ENCODE peak calls at places on chromosomes 7 and 10, in eight cellular contexts. H is OCI-LY7, I is cardiac muscle cell, N is A549, F is BJ, G is DND-41, M is thyroid gland, S is AG04450. W is an unnamed sample.

GRCh38 chr10:73263948-73264347 is 11.5 kb upstream of the MRPS16 start:
- DNase-seq in N (peak), H (peak), I (peak), M (no peak), F (no peak), S (no peak), G (no peak), W (peak)

GRCh38 chr10:60253490-60253889 is 136.2 kb downstream of the ANK3 start:
- DNase-seq in M (no peak), S (no peak), H (no peak), N (no peak), G (no peak), I (no peak), F (no peak), W (no peak)

GRCh38 chr7:64799-65430 is 127.5 kb upstream of the FAM20C start:
- DNase-seq in H (no peak), M (peak), N (no peak), I (no peak), S (no peak), G (no peak), F (no peak), W (peak)

GRCh38 chr7:130473289-130473688 is 18.6 kb upstream of the MEST start:
- DNase-seq in H (peak), I (no peak), F (no peak), N (no peak), G (no peak), M (no peak), S (no peak), W (no peak)

GRCh38 chr7:117007285-117007684 is 54.0 kb downstream of the ST7 start:
- DNase-seq in S (no peak), N (no peak), M (no peak), G (no peak), I (no peak), F (no peak), H (no peak), W (no peak)

GRCh38 chr7:94417921-94418320 is 23.2 kb downstream of the COL1A2 start:
- DNase-seq in S (no peak), F (no peak), I (peak), H (no peak), G (no peak), N (no peak), M (no peak), W (peak)

GRCh38 chr10:51706225-51706624 is 6.8 kb upstream of the CSTF2T start:
- DNase-seq in M (peak), G (no peak), S (peak), F (peak), H (no peak), N (no peak), I (peak), W (peak)

GRCh38 chr7:22814261-22815208 is 8.1 kb downstream of the TOMM7 start:
- DNase-seq in M (no peak), H (no peak), G (no peak), N (peak), I (peak), S (no peak), F (no peak), W (peak)

GRCh38 chr10:79446451-79447020 is 1.1 kb upstream of the ZCCHC24 start:
- DNase-seq in N (no peak), M (peak), H (no peak), F (no peak), I (peak), S (no peak), G (peak), W (no peak)

GRCh38 chr7:100107890-100108289 is 6.4 kb downstream of the AP4M1 start:
- DNase-seq in F (no peak), M (no peak), N (no peak), G (no peak), S (no peak), I (no peak), H (no peak), W (no peak)

GRCh38 chr7:158828343-158829020 is 827 bp downstream of the ESYT2 start:
- DNase-seq in G (peak), F (no peak), N (peak), H (peak), S (no peak), M (peak), I (peak), W (no peak)

GRCh38 chr10:131172433-131172832 is 139.1 kb downstream of the TCERG1L start:
- DNase-seq in I (no peak), M (no peak), H (no peak), G (no peak), S (no peak), F (no peak), N (no peak), W (no peak)

GRCh38 chr7:26658080-26658697 is 206.2 kb downstream of the SKAP2 start:
- DNase-seq in G (no peak), M (no peak), I (no peak), S (no peak), H (no peak), N (no peak), F (no peak), W (no peak)

GRCh38 chr7:23468721-23469149 is 1.6 kb downstream of the IGF2BP3 start:
- DNase-seq in F (no peak), I (no peak), N (no peak), M (no peak), S (no peak), G (no peak), H (peak), W (peak)

GRCh38 chr7:1667566-1668485 is 2.3 kb upstream of the ELFN1 start:
- DNase-seq in N (no peak), H (no peak), S (no peak), I (no peak), F (no peak), M (no peak), G (no peak), W (no peak)

GRCh38 chr10:34584164-34584563 is 230.9 kb downstream of the PARD3 start:
- DNase-seq in S (peak), G (no peak), M (no peak), H (no peak), I (peak), N (no peak), F (peak), W (peak)

GRCh38 chr10:69728335-69728861 is 73.3 kb upstream of the COL13A1 start:
- DNase-seq in H (no peak), G (no peak), N (peak), M (no peak), S (no peak), F (no peak), I (peak), W (peak)

GRCh38 chr10:21173433-21173963 is 276.4 kb upstream of the NEBL start:
- DNase-seq in G (no peak), N (no peak), H (no peak), I (no peak), F (no peak), S (no peak), M (peak), W (no peak)

GRCh38 chr10:133336131-133337078 is at the start of gene CALY:
- DNase-seq in M (peak), S (no peak), F (no peak), N (peak), I (no peak), G (peak), H (no peak), W (no peak)

GRCh38 chr7:27130540-27131389 is at the start of gene HOXA4:
- DNase-seq in N (peak), I (peak), H (peak), S (no peak), F (no peak), G (no peak), M (peak), W (peak)

GRCh38 chr7:133797355-133797754 is 329.8 kb upstream of the LRGUK start:
- DNase-seq in F (no peak), H (no peak), M (no peak), N (no peak), I (no peak), S (no peak), G (no peak), W (no peak)

GRCh38 chr10:4847580-4848020 is 21.6 kb downstream of the AKR1E2 start:
- DNase-seq in H (no peak), F (peak), S (peak), G (no peak), M (no peak), N (peak), I (peak), W (peak)

GRCh38 chr7:42624471-42624870 is 287.4 kb downstream of the C7orf25 start:
- DNase-seq in M (no peak), G (no peak), S (no peak), I (peak), N (no peak), F (no peak), H (no peak), W (no peak)

GRCh38 chr7:103777440-103777839 is 212.0 kb downstream of the RELN start:
- DNase-seq in H (no peak), M (no peak), I (no peak), F (no peak), S (no peak), N (no peak), G (no peak), W (no peak)

GRCh38 chr10:104445359-104445758 is 91.7 kb downstream of the CFAP58 start:
- DNase-seq in H (no peak), M (no peak), N (no peak), F (peak), G (no peak), I (peak), S (peak), W (peak)

GRCh38 chr10:101650841-101651240 is 44.1 kb downstream of the FBXW4 start:
- DNase-seq in S (no peak), F (no peak), I (no peak), G (no peak), M (no peak), N (no peak), H (no peak), W (no peak)

GRCh38 chr7:129771928-129772479 is 160.5 kb downstream of the NRF1 start:
- DNase-seq in F (no peak), G (no peak), S (no peak), I (no peak), M (no peak), H (no peak), N (no peak), W (no peak)

GRCh38 chr10:112519129-112519761 is 72.2 kb downstream of the VTI1A start:
- DNase-seq in I (no peak), G (no peak), F (no peak), M (no peak), S (no peak), H (no peak), N (peak), W (no peak)

GRCh38 chr10:21740989-21741388 is 207.0 kb downstream of the MLLT10 start:
- DNase-seq in G (no peak), S (no peak), I (no peak), N (no peak), F (no peak), M (no peak), H (no peak), W (no peak)

GRCh38 chr10:107072786-107073185 is 91.7 kb downstream of the SORCS1 start:
- DNase-seq in F (no peak), G (no peak), M (no peak), N (no peak), I (no peak), H (no peak), S (no peak), W (no peak)

GRCh38 chr7:151821806-151822540 is 54.9 kb downstream of the PRKAG2 start:
- DNase-seq in S (no peak), G (no peak), N (no peak), M (no peak), F (no peak), I (no peak), H (no peak), W (no peak)

GRCh38 chr10:87945994-87946393 is 82.6 kb downstream of the PTEN start:
- DNase-seq in H (no peak), F (no peak), I (no peak), N (no peak), M (no peak), G (no peak), S (no peak), W (no peak)

GRCh38 chr7:12949060-12950045 is 261.9 kb downstream of the ARL4A start:
- DNase-seq in M (no peak), H (no peak), F (no peak), N (no peak), S (no peak), I (no peak), G (no peak), W (no peak)

GRCh38 chr10:119199231-119199992 is 8.0 kb upstream of the GRK5 start:
- DNase-seq in S (no peak), I (peak), G (peak), H (peak), F (no peak), N (peak), M (peak), W (peak)

GRCh38 chr10:59018977-59019376 is 157.5 kb upstream of the PHYHIPL start:
- DNase-seq in H (no peak), F (no peak), G (no peak), M (no peak), I (no peak), S (no peak), N (no peak), W (peak)
- H3K4me3 ChIP-seq in H (no peak), F (no peak), G (no peak), M (no peak), I (no peak), S (no peak), N (no peak), W (no peak)

GRCh38 chr7:155363146-155363539 is 65.5 kb downstream of the INSIG1 start:
- DNase-seq in M (no peak), H (no peak), S (no peak), N (no peak), G (no peak), I (no peak), F (no peak), W (no peak)

GRCh38 chr7:155361947-155362346 is 64.3 kb downstream of the INSIG1 start:
- DNase-seq in H (no peak), M (no peak), G (no peak), S (no peak), I (no peak), N (no peak), F (no peak), W (no peak)

GRCh38 chr7:155362380-155363145 is 64.9 kb downstream of the INSIG1 start:
- DNase-seq in S (no peak), H (no peak), G (no peak), N (no peak), M (no peak), F (no peak), I (no peak), W (no peak)

GRCh38 chr7:155365146-155365874 is 67.6 kb downstream of the INSIG1 start:
- DNase-seq in I (no peak), M (no peak), S (no peak), H (no peak), G (no peak), N (no peak), F (no peak), W (no peak)

DNA sequence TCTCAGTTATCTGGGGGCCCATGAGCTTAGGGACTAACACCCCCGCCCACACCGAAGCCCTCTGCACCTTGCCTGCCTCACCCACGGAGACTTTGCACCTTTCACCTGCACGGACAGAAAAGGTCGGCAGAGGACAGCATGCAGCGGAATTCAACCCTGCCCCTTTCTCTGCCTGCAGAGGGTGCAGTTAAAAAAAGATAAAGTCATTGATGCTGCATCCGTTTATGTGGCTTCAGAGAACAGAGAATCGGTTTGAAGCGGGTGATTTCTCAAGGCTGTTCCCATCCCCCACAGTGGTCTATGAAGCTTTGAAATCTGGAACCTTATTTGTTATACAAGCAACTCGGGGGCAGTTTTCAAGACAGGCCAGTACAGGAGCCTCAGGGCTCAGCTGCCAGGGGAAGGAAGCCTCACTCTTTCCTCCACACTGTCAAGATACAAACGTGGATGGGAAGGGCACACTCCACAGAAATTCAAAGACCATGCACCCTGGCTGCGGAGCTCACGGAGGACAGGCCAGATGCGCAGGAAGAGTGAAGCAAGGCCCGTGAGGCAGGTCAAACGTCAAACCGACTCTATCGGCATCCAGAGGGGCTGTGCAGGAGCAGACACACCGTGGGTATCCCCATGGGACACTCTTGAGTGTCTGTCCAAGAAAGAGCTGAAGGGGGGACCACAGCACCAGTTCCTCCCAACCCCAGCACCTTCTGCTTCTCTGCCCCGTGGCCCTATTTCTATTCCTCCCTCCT is 66.3 kb downstream of the INSIG1 start:
- DNase-seq in N (no peak), I (no peak), M (no peak), S (no peak), G (peak), H (peak), F (no peak), W (no peak)
- TF ChIP-seq CTCF in N (no peak), I (no peak), M (no peak), S (no peak), G (peak), H (peak), F (no peak), W (no peak)

GRCh38 chr10:102869290-102870198 is at the start of gene AS3MT:
- DNase-seq in H (no peak), F (no peak), I (peak), G (no peak), S (no peak), N (peak), M (peak), W (no peak)
- H3K4me3 ChIP-seq in H (no peak), F (peak), I (peak), G (no peak), S (peak), N (peak), M (peak), W (peak)

GRCh38 chr7:44325181-44325671 is at the start of gene CAMK2B:
- DNase-seq in N (no peak), H (no peak), I (no peak), M (peak), F (no peak), S (no peak), G (no peak), W (no peak)

GRCh38 chr7:44326261-44327125 is 1.1 kb upstream of the CAMK2B start:
- DNase-seq in N (no peak), F (no peak), H (no peak), G (no peak), I (no peak), S (no peak), M (no peak), W (no peak)

GRCh38 chr7:44327981-44328380 is 2.6 kb upstream of the CAMK2B start:
- DNase-seq in I (no peak), M (no peak), N (no peak), G (no peak), F (no peak), H (no peak), S (no peak), W (no peak)

GRCh38 chr7:44324204-44325126 is 929 bp downstream of the CAMK2B start:
- DNase-seq in G (no peak), H (no peak), F (no peak), I (peak), M (no peak), N (no peak), S (no peak), W (no peak)

GRCh38 chr7:44325811-44326241 is 432 bp upstream of the CAMK2B start:
- DNase-seq in M (peak), S (no peak), G (no peak), I (peak), N (peak), F (no peak), H (no peak), W (no peak)
- TF ChIP-seq CTCF in M (no peak), S (no peak), G (no peak), I (peak), N (no peak), F (no peak), H (no peak), W (no peak)